ENCODE peak calls at places on chromosomes 12 and 14, in nine cellular contexts. J is progenitor cell of endocrine pancreas; D is RWPE1; L is CD8-positive, alpha-beta T cell; I is glomerular endothelial cell; C is kidney glomerular epithelial cell; G is activated CD8-positive, alpha-beta memory T cell treated with anti-CD3 and anti-CD28 coated beads, Interleukin-2, amount 50 U/mL, for 48 hours; P is effector CD4-positive, alpha-beta T cell; W is CD8-positive, alpha-beta memory T cell. E is an unnamed sample.

GRCh38 chr14:103104654-103105511 is 10.4 kb downstream of the EXOC3L4 start:
- DNase-seq in P (peak), L (peak), G (peak), C (peak), J (peak), D (peak), I (no peak), W (peak), E (peak)

GRCh38 chr12:100857418-100857817 is 62.8 kb downstream of the ANO4 start:
- DNase-seq in I (no peak), P (no peak), L (no peak), G (no peak), W (no peak), D (no peak), C (no peak), J (no peak), E (no peak)

GRCh38 chr12:13211191-13211858 is 14.8 kb downstream of the EMP1 start:
- DNase-seq in P (no peak), D (no peak), I (no peak), W (no peak), J (no peak), C (no peak), G (no peak), L (no peak), E (no peak)

GRCh38 chr14:58637391-58638230 is at the start of gene DACT1:
- DNase-seq in P (no peak), J (peak), C (peak), D (peak), L (peak), G (peak), I (peak), W (no peak), E (peak)

GRCh38 chr12:5309654-5310053 is 122.3 kb upstream of the NTF3 start:
- DNase-seq in J (no peak), C (no peak), P (no peak), D (no peak), L (no peak), I (no peak), W (no peak), G (no peak), E (no peak)

GRCh38 chr12:29781176-29781575 is 2.6 kb downstream of the TMTC1 start:
- DNase-seq in D (no peak), L (no peak), I (no peak), P (no peak), C (no peak), G (no peak), J (no peak), W (no peak), E (no peak)

GRCh38 chr12:31210104-31210503 is 115.8 kb downstream of the SINHCAF start:
- DNase-seq in I (no peak), L (no peak), C (no peak), W (no peak), G (no peak), J (no peak), P (no peak), D (no peak), E (no peak)

GRCh38 chr12:94109154-94109553 is 39.2 kb upstream of the PLXNC1 start:
- DNase-seq in L (no peak), G (peak), W (no peak), P (no peak), J (no peak), C (no peak), D (no peak), I (no peak), E (no peak)

GRCh38 chr12:86669010-86669409 is 412.8 kb upstream of the MGAT4C start:
- DNase-seq in G (no peak), P (no peak), L (no peak), W (no peak), D (peak), C (no peak), J (no peak), I (no peak), E (no peak)

GRCh38 chr12:94073441-94074051 is 74.8 kb upstream of the PLXNC1 start:
- DNase-seq in W (no peak), P (no peak), I (no peak), C (no peak), D (no peak), G (no peak), L (no peak), J (no peak), E (no peak)

GRCh38 chr14:65658202-65658601 is 245.7 kb downstream of the FUT8 start:
- DNase-seq in D (peak), J (no peak), C (peak), I (no peak), P (no peak), G (no peak), L (no peak), W (no peak), E (no peak)

GRCh38 chr12:14157129-14157747 is 175.8 kb upstream of the GRIN2B start:
- DNase-seq in I (no peak), G (no peak), W (no peak), L (no peak), P (no peak), D (no peak), J (no peak), C (no peak), E (no peak)

GRCh38 chr12:128008341-128008740 is 258.6 kb upstream of the TMEM132C start:
- DNase-seq in W (no peak), C (peak), L (no peak), G (no peak), I (no peak), J (no peak), D (no peak), P (no peak), E (no peak)

GRCh38 chr14:90140298-90140955 is 78.6 kb downstream of the KCNK13 start:
- DNase-seq in I (no peak), D (peak), P (no peak), J (no peak), L (no peak), G (no peak), W (no peak), C (no peak), E (no peak)

GRCh38 chr12:86414201-86414600 is 158.0 kb upstream of the MGAT4C start:
- DNase-seq in W (no peak), G (no peak), P (no peak), D (no peak), I (no peak), C (no peak), L (no peak), J (no peak), E (no peak)

GRCh38 chr14:99255621-99256482 is 16.1 kb downstream of the BCL11B start:
- DNase-seq in C (no peak), P (no peak), G (peak), I (no peak), D (no peak), W (peak), L (no peak), J (no peak), E (no peak)